ENCODE peak calls at places on chromosomes 12 and 14, in five cellular contexts. G, D, M, N and U are unnamed samples.

GRCh38 chr14:68843471-68844209 is 50.8 kb upstream of the ZFP36L1 start:
- DNase-seq in G (peak), D (peak), M (peak), N (peak), U (peak)

GRCh38 chr14:104353921-104354701 is 215.7 kb downstream of the KIF26A start:
- DNase-seq in G (no peak), D (peak), M (peak), N (peak), U (peak)

GRCh38 chr14:39426605-39427004 is 5.6 kb downstream of the FBXO33 start:
- DNase-seq in G (no peak), D (no peak), M (no peak), N (no peak), U (no peak)

GRCh38 chr14:96790211-96790610 is 7.0 kb upstream of the VRK1 start:
- DNase-seq in G (no peak), D (no peak), M (no peak), N (no peak), U (no peak)

GRCh38 chr12:103745962-103746361 is 95.1 kb downstream of the NT5DC3 start:
- DNase-seq in G (no peak), D (no peak), M (no peak), N (no peak), U (no peak)

GRCh38 chr12:79597910-79598309 is 92.9 kb downstream of the PAWR start:
- DNase-seq in G (no peak), D (no peak), M (no peak), N (no peak), U (no peak)

GRCh38 chr12:1130164-1130563 is 139.1 kb downstream of the ERC1 start:
- DNase-seq in G (no peak), D (no peak), M (no peak), N (peak), U (peak)

GRCh38 chr12:114408881-114409795 is 3.2 kb upstream of the TBX5 start:
- DNase-seq in G (no peak), D (peak), M (peak), N (no peak), U (no peak)

GRCh38 chr14:86057018-86057667 is 527.2 kb downstream of the FLRT2 start:
- DNase-seq in G (no peak), D (no peak), M (no peak), N (no peak), U (no peak)

GRCh38 chr12:97784904-97785303 is 322.3 kb downstream of the RMST start:
- DNase-seq in G (no peak), D (no peak), M (no peak), N (no peak), U (no peak)

GRCh38 chr12:50985322-50985721 is 33.0 kb downstream of the HIGD1C start:
- DNase-seq in G (no peak), D (no peak), M (peak), N (no peak), U (no peak)

GRCh38 chr12:92424338-92424737 is 278.5 kb upstream of the PLEKHG7 start:
- DNase-seq in G (no peak), D (no peak), M (no peak), N (no peak), U (no peak)

GRCh38 chr14:29814153-29815057 is 113.2 kb downstream of the PRKD1 start:
- DNase-seq in G (no peak), D (peak), M (peak), N (peak), U (no peak)

GRCh38 chr12:124689585-124689984 is 122.2 kb upstream of the NCOR2 start:
- DNase-seq in G (no peak), D (no peak), M (no peak), N (no peak), U (no peak)

GRCh38 chr12:70028515-70028914 is 203.5 kb downstream of the MYRFL start:
- DNase-seq in G (no peak), D (no peak), M (no peak), N (no peak), U (no peak)

GRCh38 chr12:76506149-76506548 is 53.4 kb downstream of the OSBPL8 start:
- DNase-seq in G (no peak), D (no peak), M (no peak), N (no peak), U (no peak)

GRCh38 chr12:107847430-107847829 is 72.9 kb downstream of the ASCL4 start:
- DNase-seq in G (no peak), D (no peak), M (no peak), N (no peak), U (no peak)

GRCh38 chr14:99742509-99743487 is 50.4 kb upstream of the EML1 start:
- DNase-seq in G (no peak), D (no peak), M (no peak), N (no peak), U (no peak)

GRCh38 chr12:121537814-121538698 is 42.8 kb downstream of the KDM2B start:
- DNase-seq in G (peak), D (peak), M (peak), N (peak), U (no peak)

GRCh38 chr12:89470741-89471504 is 53.7 kb downstream of the GALNT4 start:
- DNase-seq in G (no peak), D (no peak), M (no peak), N (no peak), U (no peak)

GRCh38 chr12:4978737-4979136 is 64.9 kb upstream of the KCNA5 start:
- DNase-seq in G (no peak), D (no peak), M (no peak), N (no peak), U (no peak)

GRCh38 chr12:29398495-29398894 is 17.5 kb upstream of the ERGIC2 start:
- DNase-seq in G (no peak), D (no peak), M (no peak), N (no peak), U (no peak)